ENCODE peak calls at places on chromosomes 4 and X, in five cellular contexts. One of them, this sample, is unnamed. For H3K4me1 and H3K36me3, the result is how much of the 10 kb centered on the place peaks cover.

GRCh38 chrX:9573282-9574106 is 108.6 kb downstream of the TBL1X start:
- DNase-seq in HCT116: no peak
- DNase-seq in GM23338: peak
- DNase-seq in K562: no peak
- DNase-seq in GM12878: no peak
- DNase-seq in this sample: no peak

GRCh38 chrX:48631376-48632090 is 34.2 kb downstream of the WDR13 start:
- DNase-seq in HCT116: peak
- DNase-seq in GM23338: peak
- DNase-seq in K562: peak
- DNase-seq in GM12878: peak
- DNase-seq in this sample: peak

GRCh38 chr4:84916233-84916632 is 50.3 kb downstream of the WDFY3 start:
- DNase-seq in HCT116: no peak
- DNase-seq in GM23338: peak
- DNase-seq in K562: no peak
- DNase-seq in GM12878: no peak
- DNase-seq in this sample: no peak

GRCh38 chrX:46599051-46599560 is 25.5 kb downstream of the CHST7 start:
- DNase-seq in HCT116: no peak
- DNase-seq in GM23338: no peak
- DNase-seq in K562: no peak
- DNase-seq in GM12878: no peak
- DNase-seq in this sample: no peak

GRCh38 chrX:16578218-16578617 is 71.7 kb upstream of the S100G start:
- DNase-seq in HCT116: no peak
- DNase-seq in GM23338: peak
- DNase-seq in K562: no peak
- DNase-seq in GM12878: no peak
- DNase-seq in this sample: no peak

GRCh38 chrX:153862369-153863250 is 23.4 kb downstream of the L1CAM start:
- DNase-seq in HCT116: no peak
- DNase-seq in GM23338: no peak
- DNase-seq in K562: no peak
- DNase-seq in GM12878: no peak
- DNase-seq in this sample: no peak

GRCh38 chrX:51837926-51838325 is 55.5 kb upstream of the MAGED1 start:
- DNase-seq in HCT116: no peak
- DNase-seq in GM23338: no peak
- DNase-seq in K562: no peak
- DNase-seq in GM12878: no peak
- DNase-seq in this sample: no peak

GRCh38 chr4:160009656-160010493 is 907.0 kb downstream of the RAPGEF2 start:
- DNase-seq in HCT116: no peak
- DNase-seq in GM23338: no peak
- DNase-seq in K562: no peak
- DNase-seq in GM12878: no peak
- DNase-seq in this sample: no peak

GRCh38 chr4:182555997-182556418 is 312.8 kb downstream of the TENM3 start:
- DNase-seq in HCT116: no peak
- DNase-seq in GM23338: peak
- DNase-seq in K562: no peak
- DNase-seq in GM12878: no peak
- DNase-seq in this sample: no peak

GRCh38 chrX:48806088-48806487 is 4.2 kb downstream of the HDAC6 start:
- DNase-seq in HCT116: no peak
- DNase-seq in GM23338: no peak
- DNase-seq in K562: no peak
- DNase-seq in GM12878: no peak
- DNase-seq in this sample: no peak

GRCh38 chr4:183920512-183920911 is 15.4 kb downstream of the STOX2 start:
- DNase-seq in HCT116: no peak
- DNase-seq in GM23338: no peak
- DNase-seq in K562: no peak
- DNase-seq in GM12878: no peak
- DNase-seq in this sample: no peak

GRCh38 chr4:6175426-6175825 is 24.9 kb downstream of the JAKMIP1 start:
- DNase-seq in HCT116: no peak
- DNase-seq in GM23338: no peak
- DNase-seq in K562: no peak
- DNase-seq in GM12878: no peak
- DNase-seq in this sample: no peak
- H3K4me1 ChIP-seq in HCT116: under half
- H3K4me1 ChIP-seq in GM23338: under half
- H3K4me1 ChIP-seq in K562: under half
- H3K4me1 ChIP-seq in GM12878: under half
- H3K4me1 ChIP-seq in this sample: under half

GRCh38 chr4:169144061-169144600 is 126.6 kb downstream of the SH3RF1 start:
- DNase-seq in HCT116: no peak
- DNase-seq in GM23338: no peak
- DNase-seq in K562: no peak
- DNase-seq in GM12878: no peak
- DNase-seq in this sample: no peak
- H3K36me3 ChIP-seq in HCT116: under half
- H3K36me3 ChIP-seq in GM23338: under half
- H3K36me3 ChIP-seq in K562: under half
- H3K36me3 ChIP-seq in GM12878: under half
- H3K36me3 ChIP-seq in this sample: under half

DNA sequence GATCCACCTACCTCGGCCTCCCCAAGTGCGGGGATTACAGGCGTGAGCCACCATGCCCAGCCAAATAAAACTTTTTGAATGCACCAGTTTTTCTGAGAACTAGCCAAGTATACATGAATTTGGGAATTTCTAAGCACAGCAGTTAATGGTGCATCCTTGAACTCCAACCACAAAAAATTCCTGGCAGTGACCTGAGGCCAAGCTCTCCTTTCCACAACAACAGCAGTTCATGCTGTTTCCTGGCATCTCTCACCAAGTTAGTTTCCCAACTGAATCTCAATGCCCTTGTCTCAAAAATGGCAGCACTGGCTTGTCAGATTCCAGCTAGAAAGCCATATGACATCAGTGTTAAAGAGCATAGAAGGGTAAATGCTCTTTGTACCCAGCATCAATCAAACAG is 15.9 kb upstream of the XKRX start:
- DNase-seq in HCT116: no peak
- DNase-seq in GM23338: no peak
- DNase-seq in K562: no peak
- DNase-seq in GM12878: no peak
- DNase-seq in this sample: no peak
- TF ChIP-seq REST in HCT116: no peak
- TF ChIP-seq REST in GM23338: no peak
- TF ChIP-seq REST in K562: no peak
- TF ChIP-seq REST in GM12878: no peak
- TF ChIP-seq REST in this sample: no peak

GRCh38 chr4:144655491-144655890 is 9.5 kb downstream of the HHIP start:
- DNase-seq in HCT116: no peak
- DNase-seq in GM23338: no peak
- DNase-seq in K562: no peak
- DNase-seq in GM12878: no peak
- DNase-seq in this sample: no peak
- H3K4me1 ChIP-seq in HCT116: under half
- H3K4me1 ChIP-seq in GM23338: under half
- H3K4me1 ChIP-seq in K562: under half
- H3K4me1 ChIP-seq in GM12878: under half
- H3K4me1 ChIP-seq in this sample: under half

DNA sequence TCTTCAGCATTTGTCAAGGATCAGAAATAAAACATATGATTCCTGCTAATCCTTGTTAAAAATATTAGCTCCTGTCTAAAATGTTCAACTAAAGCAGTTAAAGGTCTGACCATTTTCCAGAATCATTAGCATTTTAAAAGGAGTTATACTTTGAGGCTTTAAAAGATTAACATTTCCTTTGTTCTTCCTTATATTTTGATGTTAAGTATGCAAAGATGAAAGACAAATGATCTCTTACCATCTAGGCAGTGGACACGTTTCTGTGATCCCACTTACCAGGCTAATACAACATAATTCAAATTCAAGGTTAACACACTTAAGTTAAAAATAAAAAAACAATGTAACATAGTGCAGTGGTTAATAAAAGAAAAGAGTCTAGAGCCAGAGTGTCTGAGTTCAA is 61.8 kb upstream of the COX18 start:
- DNase-seq in HCT116: no peak
- DNase-seq in GM23338: no peak
- DNase-seq in K562: no peak
- DNase-seq in GM12878: no peak
- DNase-seq in this sample: no peak
- H3K36me3 ChIP-seq in HCT116: under half
- H3K36me3 ChIP-seq in GM23338: under half
- H3K36me3 ChIP-seq in K562: half or more
- H3K36me3 ChIP-seq in GM12878: under half
- H3K36me3 ChIP-seq in this sample: under half

This sample was measured in Panc1.